ENCODE peak calls at places on chromosomes 13 and 19, in six cellular contexts. F is activated naive CD8-positive, alpha-beta T cell treated with anti-CD3 and anti-CD28 coated beads, Interleukin-2, amount 10 ng/mL, durations not matched to agents 7 days and 5 days; E is stimulated activated CD4-positive, alpha-beta T cell treated with anti-CD3 and anti-CD28 coated beads, Interleukin-4, amount 100 ng/mL, for 24 hours; V is fibroblast of pulmonary artery; N is T1000; A is NCI-H1417. S is an unnamed sample.

GRCh38 chr19:51439021-51439465 is 19.2 kb downstream of the SIGLEC8 start:
- DNase-seq in F (no peak), E (peak; percentile 34), V (peak; percentile 7), N (no peak), A (no peak), S (no peak)

GRCh38 chr13:102873653-102874052 is 27.8 kb downstream of the ERCC5 start:
- DNase-seq in F (no peak), E (no peak), V (peak; percentile 45), N (no peak), A (no peak), S (no peak)

GRCh38 chr13:49746111-49746510 is 46.4 kb downstream of the KPNA3 start:
- DNase-seq in F (no peak), E (no peak), V (no peak), N (no peak), A (no peak), S (no peak)

GRCh38 chr13:23979361-23980159 is 82.3 kb upstream of the C1QTNF9B start:
- DNase-seq in F (peak; percentile 57), E (peak; percentile 17), V (peak; percentile 94), N (peak; percentile 40), A (peak; percentile 78), S (peak; percentile 46)

GRCh38 chr13:113783966-113784644 is 25.1 kb downstream of the TMEM255B start:
- DNase-seq in F (no peak), E (no peak), V (no peak), N (no peak), A (no peak), S (no peak)

GRCh38 chr13:107883561-107884175 is 331.7 kb downstream of the LIG4 start:
- DNase-seq in F (no peak), E (no peak), V (peak; percentile 60), N (peak; percentile 12), A (no peak), S (no peak)

GRCh38 chr13:110254151-110254679 is 52.7 kb downstream of the COL4A1 start:
- DNase-seq in F (no peak), E (no peak), V (no peak), N (no peak), A (no peak), S (no peak)

GRCh38 chr19:30001794-30002193 is 59.8 kb downstream of the URI1 start:
- DNase-seq in F (no peak), E (no peak), V (peak; percentile 16), N (no peak), A (no peak), S (peak; percentile 26)

GRCh38 chr19:16208847-16209246 is 11.1 kb downstream of the AP1M1 start:
- DNase-seq in F (no peak), E (no peak), V (no peak), N (no peak), A (no peak), S (no peak)

GRCh38 chr19:4337906-4338440 is 654 bp downstream of the STAP2 start:
- DNase-seq in F (no peak), E (no peak), V (peak; percentile 54), N (no peak), A (no peak), S (no peak)

GRCh38 chr19:2246801-2247361 is 2.2 kb upstream of the AMH start:
- DNase-seq in F (no peak), E (no peak), V (peak; percentile 67), N (no peak), A (peak; percentile 65), S (peak; percentile 28)

GRCh38 chr19:34128558-34129250 is 43.6 kb upstream of the LSM14A start:
- DNase-seq in F (no peak), E (no peak), V (no peak), N (no peak), A (no peak), S (no peak)

GRCh38 chr13:29689548-29689947 is 94.1 kb upstream of the SLC7A1 start:
- DNase-seq in F (no peak), E (no peak), V (no peak), N (no peak), A (no peak), S (no peak)

GRCh38 chr13:53873558-53873957 is 844.9 kb downstream of the OLFM4 start:
- DNase-seq in F (no peak), E (no peak), V (no peak), N (no peak), A (peak; percentile 99), S (no peak)

GRCh38 chr13:50412046-50412617 is 396.9 kb downstream of the KCNRG start:
- DNase-seq in F (no peak), E (no peak), V (no peak), N (no peak), A (no peak), S (no peak)

GRCh38 chr13:111480503-111480902 is 160.1 kb downstream of the TEX29 start:
- DNase-seq in F (no peak), E (no peak), V (no peak), N (no peak), A (no peak), S (no peak)

GRCh38 chr13:49776871-49777270 is 15.6 kb downstream of the KPNA3 start:
- DNase-seq in F (no peak), E (no peak), V (peak; percentile 21), N (no peak), A (no peak), S (no peak)

GRCh38 chr19:53546766-53547541 is 9.0 kb downstream of the ZNF331 start:
- DNase-seq in F (no peak), E (no peak), V (no peak), N (no peak), A (no peak), S (no peak)

GRCh38 chr19:42323852-42324654 is 1.4 kb upstream of the MEGF8 start:
- DNase-seq in F (peak; percentile 57), E (no peak), V (no peak), N (no peak), A (no peak), S (no peak)

GRCh38 chr19:13164370-13165090 is 14.3 kb downstream of the IER2 start:
- DNase-seq in F (peak; percentile 64), E (peak; percentile 37), V (peak; percentile 97), N (peak; percentile 47), A (peak; percentile 98), S (peak; percentile 86)

GRCh38 chr13:23679214-23679613 is 109.0 kb downstream of the TNFRSF19 start:
- DNase-seq in F (no peak), E (no peak), V (peak; percentile 77), N (no peak), A (no peak), S (no peak)